ENCODE peak calls at places on chromosomes 11 and 22, in seven cellular contexts. F, Q, D, E, B, G and V are unnamed samples.
A peak's percentile ranks its signal among the peaks of the same experiment; 100 is the strongest.

GRCh38 chr11:84430661-84431060 is 1144.5 kb upstream of the CCDC90B start:
- DNase-seq in D (peak; percentile 31), Q (no peak), G (no peak), B (peak; percentile 12), F (no peak), E (no peak), V (no peak)

GRCh38 chr22:26846645-26847044 is 189.3 kb downstream of the MIAT start:
- DNase-seq in F (no peak), E (no peak), D (no peak), Q (no peak), G (no peak), B (no peak), V (no peak)

GRCh38 chr22:23849009-23850006 is 8.4 kb upstream of the SLC2A11 start:
- DNase-seq in D (peak; percentile 81), Q (peak; percentile 91), B (peak; percentile 82), E (peak; percentile 71), F (peak; percentile 86), G (peak; percentile 78), V (peak; percentile 81)

GRCh38 chr11:125756050-125756449 is 10.0 kb downstream of the PATE1 start:
- DNase-seq in Q (no peak), E (no peak), F (no peak), G (no peak), D (no peak), B (no peak), V (no peak)

GRCh38 chr11:84906995-84907394 is 720.1 kb downstream of the DLG2 start:
- DNase-seq in E (no peak), F (no peak), B (no peak), Q (no peak), G (no peak), D (no peak), V (no peak)

GRCh38 chr11:72924568-72925190 is 110.5 kb downstream of the ATG16L2 start:
- DNase-seq in E (no peak), F (peak; percentile 53), B (no peak), G (no peak), Q (peak; percentile 43), D (no peak), V (no peak)

GRCh38 chr11:67451658-67451976 is 912 bp downstream of the GPR152 start:
- DNase-seq in B (no peak), E (no peak), Q (no peak), F (no peak), D (no peak), G (peak; percentile 10), V (no peak)

GRCh38 chr22:17918840-17919239 is 105.5 kb downstream of the MICAL3 start:
- DNase-seq in E (no peak), F (no peak), D (no peak), B (no peak), G (no peak), Q (no peak), V (no peak)

GRCh38 chr11:35822815-35823495 is 120.9 kb upstream of the LDLRAD3 start:
- DNase-seq in F (no peak), D (no peak), B (no peak), E (no peak), G (no peak), Q (peak; percentile 59), V (no peak)

GRCh38 chr11:84552791-84553190 is 1074.4 kb downstream of the DLG2 start:
- DNase-seq in E (no peak), G (no peak), B (no peak), F (no peak), D (no peak), Q (no peak), V (no peak)

GRCh38 chr22:50320671-50321325 is 6.0 kb downstream of the DENND6B start:
- DNase-seq in F (no peak), B (no peak), E (no peak), G (no peak), Q (no peak), D (no peak), V (no peak)

GRCh38 chr11:125443767-125444311 is 52.2 kb downstream of the FEZ1 start:
- DNase-seq in B (no peak), G (no peak), E (no peak), D (no peak), Q (no peak), F (no peak), V (no peak)

GRCh38 chr11:93526058-93526633 is 17.0 kb downstream of the SMCO4 start:
- DNase-seq in D (no peak), E (no peak), F (peak; percentile 41), B (no peak), G (no peak), Q (no peak), V (no peak)

GRCh38 chr22:27718186-27719032 is 83.1 kb downstream of the MN1 start:
- DNase-seq in G (no peak), D (peak; percentile 67), Q (peak; percentile 79), F (no peak), B (peak; percentile 86), E (peak; percentile 58), V (peak; percentile 79)

GRCh38 chr11:117582491-117582890 is 214.5 kb downstream of the DSCAML1 start:
- DNase-seq in F (no peak), G (no peak), B (no peak), Q (no peak), E (no peak), D (peak; percentile 26), V (no peak)

GRCh38 chr22:29816539-29816938 is 21.5 kb downstream of the ASCC2 start:
- DNase-seq in B (no peak), G (no peak), D (no peak), Q (no peak), F (no peak), E (no peak), V (no peak)

GRCh38 chr22:26751217-26751616 is 93.8 kb downstream of the MIAT start:
- DNase-seq in Q (no peak), E (peak; percentile 22), F (no peak), G (no peak), D (no peak), B (peak; percentile 43), V (peak; percentile 48)

GRCh38 chr11:45659031-45659817 is 6.2 kb downstream of the CHST1 start:
- DNase-seq in Q (no peak), F (no peak), D (no peak), G (no peak), B (no peak), E (no peak), V (no peak)

GRCh38 chr22:17199131-17199731 is 20.0 kb downstream of the ADA2 start:
- DNase-seq in G (no peak), E (peak; percentile 36), B (peak; percentile 16), Q (peak; percentile 25), D (no peak), F (no peak), V (no peak)

GRCh38 chr11:44607324-44607962 is 42.0 kb downstream of the CD82 start:
- DNase-seq in Q (no peak), E (no peak), B (no peak), D (no peak), F (no peak), G (no peak), V (no peak)

GRCh38 chr11:44606472-44606871 is 41.0 kb downstream of the CD82 start:
- DNase-seq in G (no peak), Q (no peak), D (no peak), F (no peak), E (no peak), B (no peak), V (no peak)

GRCh38 chr11:44609028-44609782 is 43.7 kb downstream of the CD82 start:
- DNase-seq in F (peak; percentile 70), D (no peak), E (no peak), B (no peak), G (peak; percentile 55), Q (no peak), V (no peak)

GRCh38 chr11:44608654-44609027 is 43.2 kb downstream of the CD82 start:
- DNase-seq in E (no peak), F (no peak), B (no peak), G (no peak), Q (no peak), D (no peak), V (no peak)

DNA sequence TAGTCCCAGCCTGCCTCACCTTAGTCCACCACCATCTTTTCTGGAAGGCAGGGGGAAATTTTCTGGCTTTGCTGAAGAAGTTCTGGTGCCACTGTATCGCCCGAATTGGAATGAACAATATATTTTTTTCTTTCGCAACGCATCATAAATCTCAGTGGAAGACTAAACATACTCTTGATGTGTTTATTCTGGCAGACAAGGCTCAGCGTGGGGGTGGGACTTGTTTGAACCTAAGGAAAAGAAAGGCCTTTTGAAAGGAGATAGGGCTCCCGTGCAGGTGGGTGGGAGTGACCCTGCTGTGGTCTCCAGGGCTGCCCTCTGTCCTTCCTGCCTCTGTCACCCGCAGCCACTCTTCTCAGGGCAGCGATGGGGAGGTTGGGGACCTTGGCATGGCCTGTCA is 42.5 kb downstream of the CD82 start:
- DNase-seq in B (no peak), F (no peak), D (no peak), G (no peak), Q (no peak), E (no peak), V (no peak)
- H3K4me1 ChIP-seq in B (no peaks in the 10 kb centered on the region), F (peaks cover 63% of the 10 kb centered on the region), D (no peaks in the 10 kb centered on the region), G (peaks cover 47% of the 10 kb centered on the region), Q (peaks cover 5% of the 10 kb centered on the region), E (no peaks in the 10 kb centered on the region), V (peaks cover 3% of the 10 kb centered on the region)

GRCh38 chr11:27183672-27184457 is 143.2 kb downstream of the BBOX1 start:
- DNase-seq in E (peak; percentile 70), Q (peak; percentile 94), B (peak; percentile 66), G (peak; percentile 38), D (peak; percentile 38), F (peak; percentile 64), V (no peak)
- TF ChIP-seq CTCF in E (peak; percentile 78), Q (peak; percentile 100), B (peak; percentile 87), G (peak; percentile 46), D (peak; percentile 38), F (peak; percentile 88), V (peak; percentile 75)

DNA sequence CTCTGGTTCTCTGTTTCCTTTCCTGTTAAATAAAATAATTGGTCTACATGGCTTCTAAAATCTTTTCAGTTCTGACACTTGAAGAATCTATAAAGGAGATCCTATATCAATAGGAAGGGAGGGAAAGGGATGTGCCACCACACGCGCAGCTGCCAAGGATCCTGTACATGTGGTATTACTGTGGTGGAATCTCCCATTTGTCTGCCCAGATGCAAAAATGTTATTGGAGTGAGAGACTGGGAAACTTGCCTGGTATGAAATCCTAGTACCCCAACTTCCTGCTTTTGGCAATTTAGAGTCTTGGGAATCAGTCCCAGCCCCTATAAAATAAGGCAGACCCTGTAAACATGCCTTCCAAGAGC is 81.9 kb upstream of the PICALM start:
- DNase-seq in D (no peak), E (no peak), B (no peak), F (no peak), Q (no peak), G (no peak), V (no peak)
- H3K27ac ChIP-seq in D (peak overlapping the region; percentile 8), E (peak overlapping the region; percentile 23), B (no peak overlapping the region), F (no peak overlapping the region), Q (no peak overlapping the region), G (no peak overlapping the region), V (peak overlapping the region; percentile 47)

GRCh38 chr11:12198261-12198925 is 88.0 kb downstream of the MICAL2 start:
- DNase-seq in B (no peak), G (no peak), E (no peak), F (no peak), D (no peak), Q (no peak), V (no peak)
- H3K4me1 ChIP-seq in B (peaks cover 13% of the 10 kb centered on the region), G (peaks cover 49% of the 10 kb centered on the region), E (no peaks in the 10 kb centered on the region), F (no peaks in the 10 kb centered on the region), D (peaks cover 14% of the 10 kb centered on the region), Q (no peaks in the 10 kb centered on the region), V (peaks cover 39% of the 10 kb centered on the region)